ENCODE peak calls at places on chromosome 21, in nine cellular contexts. One of them, this sample, is unnamed.

GRCh38 chr21:42512346-42513034 is 1.2 kb upstream of the SLC37A1 start:
- DNase-seq in activated CD4-positive, alpha-beta T cell treated with anti-CD3 and anti-CD28 coated beads, Interleukin-2, amount 50 U/mL, for 1 hour: no peak
- DNase-seq in kidney glomerular epithelial cell: no peak
- DNase-seq in neural crest cell: no peak
- DNase-seq in stimulated activated CD8-positive, alpha-beta memory T cell treated with anti-CD3 and anti-CD28 coated beads, Interleukin-15, amount 100 ng/mL, for 48 hours: no peak
- DNase-seq in neural progenitor cell: no peak
- DNase-seq in aorta: no peak
- DNase-seq in left lobe of liver: no peak
- DNase-seq in tibial artery: no peak
- DNase-seq in this sample: no peak

GRCh38 chr21:42796327-42797062 is 82.8 kb downstream of the WDR4 start:
- DNase-seq in activated CD4-positive, alpha-beta T cell treated with anti-CD3 and anti-CD28 coated beads, Interleukin-2, amount 50 U/mL, for 1 hour: no peak
- DNase-seq in kidney glomerular epithelial cell: no peak
- DNase-seq in neural crest cell: no peak
- DNase-seq in stimulated activated CD8-positive, alpha-beta memory T cell treated with anti-CD3 and anti-CD28 coated beads, Interleukin-15, amount 100 ng/mL, for 48 hours: no peak
- DNase-seq in neural progenitor cell: no peak
- DNase-seq in aorta: no peak
- DNase-seq in left lobe of liver: no peak
- DNase-seq in tibial artery: no peak
- DNase-seq in this sample: no peak

GRCh38 chr21:39022901-39023693 is 160.2 kb downstream of the PSMG1 start:
- DNase-seq in activated CD4-positive, alpha-beta T cell treated with anti-CD3 and anti-CD28 coated beads, Interleukin-2, amount 50 U/mL, for 1 hour: no peak
- DNase-seq in kidney glomerular epithelial cell: peak; percentile 74
- DNase-seq in neural crest cell: no peak
- DNase-seq in stimulated activated CD8-positive, alpha-beta memory T cell treated with anti-CD3 and anti-CD28 coated beads, Interleukin-15, amount 100 ng/mL, for 48 hours: no peak
- DNase-seq in neural progenitor cell: no peak
- DNase-seq in aorta: peak; percentile 94
- DNase-seq in left lobe of liver: peak; percentile 68
- DNase-seq in tibial artery: no peak
- DNase-seq in this sample: no peak

GRCh38 chr21:35016071-35016470 is 33.0 kb downstream of the RUNX1 start:
- DNase-seq in activated CD4-positive, alpha-beta T cell treated with anti-CD3 and anti-CD28 coated beads, Interleukin-2, amount 50 U/mL, for 1 hour: no peak
- DNase-seq in kidney glomerular epithelial cell: no peak
- DNase-seq in neural crest cell: no peak
- DNase-seq in stimulated activated CD8-positive, alpha-beta memory T cell treated with anti-CD3 and anti-CD28 coated beads, Interleukin-15, amount 100 ng/mL, for 48 hours: no peak
- DNase-seq in neural progenitor cell: no peak
- DNase-seq in aorta: no peak
- DNase-seq in left lobe of liver: no peak
- DNase-seq in tibial artery: no peak
- DNase-seq in this sample: no peak

GRCh38 chr21:39082656-39083376 is 100.4 kb downstream of the PSMG1 start:
- DNase-seq in activated CD4-positive, alpha-beta T cell treated with anti-CD3 and anti-CD28 coated beads, Interleukin-2, amount 50 U/mL, for 1 hour: no peak
- DNase-seq in kidney glomerular epithelial cell: no peak
- DNase-seq in neural crest cell: no peak
- DNase-seq in stimulated activated CD8-positive, alpha-beta memory T cell treated with anti-CD3 and anti-CD28 coated beads, Interleukin-15, amount 100 ng/mL, for 48 hours: no peak
- DNase-seq in neural progenitor cell: peak; percentile 51
- DNase-seq in aorta: no peak
- DNase-seq in left lobe of liver: no peak
- DNase-seq in tibial artery: no peak
- DNase-seq in this sample: no peak

GRCh38 chr21:27359141-27359540 is 392.3 kb upstream of the ADAMTS5 start:
- DNase-seq in activated CD4-positive, alpha-beta T cell treated with anti-CD3 and anti-CD28 coated beads, Interleukin-2, amount 50 U/mL, for 1 hour: no peak
- DNase-seq in kidney glomerular epithelial cell: peak; percentile 1
- DNase-seq in neural crest cell: no peak
- DNase-seq in stimulated activated CD8-positive, alpha-beta memory T cell treated with anti-CD3 and anti-CD28 coated beads, Interleukin-15, amount 100 ng/mL, for 48 hours: no peak
- DNase-seq in neural progenitor cell: no peak
- DNase-seq in aorta: no peak
- DNase-seq in left lobe of liver: no peak
- DNase-seq in tibial artery: no peak
- DNase-seq in this sample: no peak

GRCh38 chr21:37214952-37215351 is 52.2 kb downstream of the VPS26C start:
- DNase-seq in activated CD4-positive, alpha-beta T cell treated with anti-CD3 and anti-CD28 coated beads, Interleukin-2, amount 50 U/mL, for 1 hour: no peak
- DNase-seq in kidney glomerular epithelial cell: no peak
- DNase-seq in neural crest cell: no peak
- DNase-seq in stimulated activated CD8-positive, alpha-beta memory T cell treated with anti-CD3 and anti-CD28 coated beads, Interleukin-15, amount 100 ng/mL, for 48 hours: no peak
- DNase-seq in neural progenitor cell: no peak
- DNase-seq in aorta: no peak
- DNase-seq in left lobe of liver: no peak
- DNase-seq in tibial artery: no peak
- DNase-seq in this sample: no peak

GRCh38 chr21:43775795-43776430 is at the start of gene CSTB:
- DNase-seq in activated CD4-positive, alpha-beta T cell treated with anti-CD3 and anti-CD28 coated beads, Interleukin-2, amount 50 U/mL, for 1 hour: peak; percentile 83
- DNase-seq in kidney glomerular epithelial cell: peak; percentile 29
- DNase-seq in neural crest cell: peak; percentile 80
- DNase-seq in stimulated activated CD8-positive, alpha-beta memory T cell treated with anti-CD3 and anti-CD28 coated beads, Interleukin-15, amount 100 ng/mL, for 48 hours: peak; percentile 62
- DNase-seq in neural progenitor cell: peak; percentile 90
- DNase-seq in aorta: peak; percentile 96
- DNase-seq in left lobe of liver: peak; percentile 90
- DNase-seq in tibial artery: peak; percentile 83
- DNase-seq in this sample: peak; percentile 89

GRCh38 chr21:44416193-44416592 is 39.1 kb upstream of the LRRC3 start:
- DNase-seq in activated CD4-positive, alpha-beta T cell treated with anti-CD3 and anti-CD28 coated beads, Interleukin-2, amount 50 U/mL, for 1 hour: no peak
- DNase-seq in kidney glomerular epithelial cell: no peak
- DNase-seq in neural crest cell: no peak
- DNase-seq in stimulated activated CD8-positive, alpha-beta memory T cell treated with anti-CD3 and anti-CD28 coated beads, Interleukin-15, amount 100 ng/mL, for 48 hours: no peak
- DNase-seq in neural progenitor cell: no peak
- DNase-seq in aorta: peak; percentile 48
- DNase-seq in left lobe of liver: peak; percentile 41
- DNase-seq in tibial artery: peak; percentile 5
- DNase-seq in this sample: no peak

GRCh38 chr21:45971487-45972352 is 9.8 kb upstream of the COL6A1 start:
- DNase-seq in activated CD4-positive, alpha-beta T cell treated with anti-CD3 and anti-CD28 coated beads, Interleukin-2, amount 50 U/mL, for 1 hour: no peak
- DNase-seq in kidney glomerular epithelial cell: no peak
- DNase-seq in neural crest cell: no peak
- DNase-seq in stimulated activated CD8-positive, alpha-beta memory T cell treated with anti-CD3 and anti-CD28 coated beads, Interleukin-15, amount 100 ng/mL, for 48 hours: no peak
- DNase-seq in neural progenitor cell: no peak
- DNase-seq in aorta: peak; percentile 85
- DNase-seq in left lobe of liver: peak; percentile 46
- DNase-seq in tibial artery: peak; percentile 68
- DNase-seq in this sample: no peak

GRCh38 chr21:45979141-45979631 is 2.4 kb upstream of the COL6A1 start:
- DNase-seq in activated CD4-positive, alpha-beta T cell treated with anti-CD3 and anti-CD28 coated beads, Interleukin-2, amount 50 U/mL, for 1 hour: no peak
- DNase-seq in kidney glomerular epithelial cell: no peak
- DNase-seq in neural crest cell: no peak
- DNase-seq in stimulated activated CD8-positive, alpha-beta memory T cell treated with anti-CD3 and anti-CD28 coated beads, Interleukin-15, amount 100 ng/mL, for 48 hours: peak; percentile 30
- DNase-seq in neural progenitor cell: no peak
- DNase-seq in aorta: peak; percentile 73
- DNase-seq in left lobe of liver: peak; percentile 41
- DNase-seq in tibial artery: peak; percentile 22
- DNase-seq in this sample: no peak

GRCh38 chr21:46564391-46564790 is 40.5 kb downstream of the S100B start:
- DNase-seq in activated CD4-positive, alpha-beta T cell treated with anti-CD3 and anti-CD28 coated beads, Interleukin-2, amount 50 U/mL, for 1 hour: no peak
- DNase-seq in kidney glomerular epithelial cell: no peak
- DNase-seq in neural crest cell: no peak
- DNase-seq in stimulated activated CD8-positive, alpha-beta memory T cell treated with anti-CD3 and anti-CD28 coated beads, Interleukin-15, amount 100 ng/mL, for 48 hours: no peak
- DNase-seq in neural progenitor cell: no peak
- DNase-seq in aorta: no peak
- DNase-seq in left lobe of liver: no peak
- DNase-seq in tibial artery: no peak
- DNase-seq in this sample: no peak

GRCh38 chr21:14403681-14404318 is 20.9 kb upstream of the HSPA13 start:
- DNase-seq in activated CD4-positive, alpha-beta T cell treated with anti-CD3 and anti-CD28 coated beads, Interleukin-2, amount 50 U/mL, for 1 hour: no peak
- DNase-seq in kidney glomerular epithelial cell: peak; percentile 30
- DNase-seq in neural crest cell: no peak
- DNase-seq in stimulated activated CD8-positive, alpha-beta memory T cell treated with anti-CD3 and anti-CD28 coated beads, Interleukin-15, amount 100 ng/mL, for 48 hours: no peak
- DNase-seq in neural progenitor cell: peak; percentile 21
- DNase-seq in aorta: no peak
- DNase-seq in left lobe of liver: no peak
- DNase-seq in tibial artery: no peak
- DNase-seq in this sample: no peak

GRCh38 chr21:35212393-35213127 is 163.5 kb upstream of the RUNX1 start:
- DNase-seq in activated CD4-positive, alpha-beta T cell treated with anti-CD3 and anti-CD28 coated beads, Interleukin-2, amount 50 U/mL, for 1 hour: no peak
- DNase-seq in kidney glomerular epithelial cell: peak; percentile 6
- DNase-seq in neural crest cell: no peak
- DNase-seq in stimulated activated CD8-positive, alpha-beta memory T cell treated with anti-CD3 and anti-CD28 coated beads, Interleukin-15, amount 100 ng/mL, for 48 hours: no peak
- DNase-seq in neural progenitor cell: no peak
- DNase-seq in aorta: no peak
- DNase-seq in left lobe of liver: no peak
- DNase-seq in tibial artery: no peak
- DNase-seq in this sample: no peak

GRCh38 chr21:25350056-25350455 is 257.2 kb downstream of the MRPL39 start:
- DNase-seq in activated CD4-positive, alpha-beta T cell treated with anti-CD3 and anti-CD28 coated beads, Interleukin-2, amount 50 U/mL, for 1 hour: peak; percentile 1
- DNase-seq in kidney glomerular epithelial cell: peak; percentile 33
- DNase-seq in neural crest cell: no peak
- DNase-seq in stimulated activated CD8-positive, alpha-beta memory T cell treated with anti-CD3 and anti-CD28 coated beads, Interleukin-15, amount 100 ng/mL, for 48 hours: no peak
- DNase-seq in neural progenitor cell: peak; percentile 43
- DNase-seq in aorta: no peak
- DNase-seq in left lobe of liver: no peak
- DNase-seq in tibial artery: no peak
- DNase-seq in this sample: no peak

GRCh38 chr21:28884481-28884880 is 108.2 kb downstream of the LTN1 start:
- DNase-seq in activated CD4-positive, alpha-beta T cell treated with anti-CD3 and anti-CD28 coated beads, Interleukin-2, amount 50 U/mL, for 1 hour: no peak
- DNase-seq in kidney glomerular epithelial cell: no peak
- DNase-seq in neural crest cell: no peak
- DNase-seq in stimulated activated CD8-positive, alpha-beta memory T cell treated with anti-CD3 and anti-CD28 coated beads, Interleukin-15, amount 100 ng/mL, for 48 hours: no peak
- DNase-seq in neural progenitor cell: no peak
- DNase-seq in aorta: no peak
- DNase-seq in left lobe of liver: no peak
- DNase-seq in tibial artery: no peak
- DNase-seq in this sample: no peak

GRCh38 chr21:34133802-34134201 is 60.4 kb downstream of the MRPS6 start:
- DNase-seq in activated CD4-positive, alpha-beta T cell treated with anti-CD3 and anti-CD28 coated beads, Interleukin-2, amount 50 U/mL, for 1 hour: no peak
- DNase-seq in kidney glomerular epithelial cell: no peak
- DNase-seq in neural crest cell: no peak
- DNase-seq in stimulated activated CD8-positive, alpha-beta memory T cell treated with anti-CD3 and anti-CD28 coated beads, Interleukin-15, amount 100 ng/mL, for 48 hours: no peak
- DNase-seq in neural progenitor cell: peak; percentile 12
- DNase-seq in aorta: no peak
- DNase-seq in left lobe of liver: no peak
- DNase-seq in tibial artery: no peak
- DNase-seq in this sample: no peak

GRCh38 chr21:28959367-28960099 is 33.1 kb downstream of the LTN1 start:
- DNase-seq in activated CD4-positive, alpha-beta T cell treated with anti-CD3 and anti-CD28 coated beads, Interleukin-2, amount 50 U/mL, for 1 hour: no peak
- DNase-seq in kidney glomerular epithelial cell: peak; percentile 94
- DNase-seq in neural crest cell: no peak
- DNase-seq in stimulated activated CD8-positive, alpha-beta memory T cell treated with anti-CD3 and anti-CD28 coated beads, Interleukin-15, amount 100 ng/mL, for 48 hours: no peak
- DNase-seq in neural progenitor cell: no peak
- DNase-seq in aorta: no peak
- DNase-seq in left lobe of liver: no peak
- DNase-seq in tibial artery: no peak
- DNase-seq in this sample: no peak

GRCh38 chr21:37787456-37787855 is 128.8 kb downstream of the KCNJ6 start:
- DNase-seq in activated CD4-positive, alpha-beta T cell treated with anti-CD3 and anti-CD28 coated beads, Interleukin-2, amount 50 U/mL, for 1 hour: no peak
- DNase-seq in kidney glomerular epithelial cell: peak; percentile 69
- DNase-seq in neural crest cell: no peak
- DNase-seq in stimulated activated CD8-positive, alpha-beta memory T cell treated with anti-CD3 and anti-CD28 coated beads, Interleukin-15, amount 100 ng/mL, for 48 hours: no peak
- DNase-seq in neural progenitor cell: no peak
- DNase-seq in aorta: no peak
- DNase-seq in left lobe of liver: no peak
- DNase-seq in tibial artery: no peak
- DNase-seq in this sample: no peak

GRCh38 chr21:34965200-34966174 is 83.6 kb downstream of the RUNX1 start:
- DNase-seq in activated CD4-positive, alpha-beta T cell treated with anti-CD3 and anti-CD28 coated beads, Interleukin-2, amount 50 U/mL, for 1 hour: no peak
- DNase-seq in kidney glomerular epithelial cell: peak; percentile 26
- DNase-seq in neural crest cell: no peak
- DNase-seq in stimulated activated CD8-positive, alpha-beta memory T cell treated with anti-CD3 and anti-CD28 coated beads, Interleukin-15, amount 100 ng/mL, for 48 hours: no peak
- DNase-seq in neural progenitor cell: no peak
- DNase-seq in aorta: no peak
- DNase-seq in left lobe of liver: no peak
- DNase-seq in tibial artery: no peak
- DNase-seq in this sample: no peak

GRCh38 chr21:26125433-26126167 is 45.0 kb downstream of the APP start:
- DNase-seq in activated CD4-positive, alpha-beta T cell treated with anti-CD3 and anti-CD28 coated beads, Interleukin-2, amount 50 U/mL, for 1 hour: no peak
- DNase-seq in kidney glomerular epithelial cell: peak; percentile 15
- DNase-seq in neural crest cell: no peak
- DNase-seq in stimulated activated CD8-positive, alpha-beta memory T cell treated with anti-CD3 and anti-CD28 coated beads, Interleukin-15, amount 100 ng/mL, for 48 hours: no peak
- DNase-seq in neural progenitor cell: no peak
- DNase-seq in aorta: no peak
- DNase-seq in left lobe of liver: no peak
- DNase-seq in tibial artery: no peak
- DNase-seq in this sample: no peak

GRCh38 chr21:18801468-18801867 is 397.9 kb upstream of the TMPRSS15 start:
- DNase-seq in activated CD4-positive, alpha-beta T cell treated with anti-CD3 and anti-CD28 coated beads, Interleukin-2, amount 50 U/mL, for 1 hour: no peak
- DNase-seq in kidney glomerular epithelial cell: no peak
- DNase-seq in neural crest cell: no peak
- DNase-seq in stimulated activated CD8-positive, alpha-beta memory T cell treated with anti-CD3 and anti-CD28 coated beads, Interleukin-15, amount 100 ng/mL, for 48 hours: no peak
- DNase-seq in neural progenitor cell: no peak
- DNase-seq in aorta: no peak
- DNase-seq in left lobe of liver: no peak
- DNase-seq in tibial artery: no peak
- DNase-seq in this sample: no peak

GRCh38 chr21:25080161-25080560 is 527.1 kb downstream of the MRPL39 start:
- DNase-seq in activated CD4-positive, alpha-beta T cell treated with anti-CD3 and anti-CD28 coated beads, Interleukin-2, amount 50 U/mL, for 1 hour: no peak
- DNase-seq in kidney glomerular epithelial cell: no peak
- DNase-seq in neural crest cell: no peak
- DNase-seq in stimulated activated CD8-positive, alpha-beta memory T cell treated with anti-CD3 and anti-CD28 coated beads, Interleukin-15, amount 100 ng/mL, for 48 hours: no peak
- DNase-seq in neural progenitor cell: no peak
- DNase-seq in aorta: no peak
- DNase-seq in left lobe of liver: no peak
- DNase-seq in tibial artery: no peak
- DNase-seq in this sample: no peak

GRCh38 chr21:41433566-41433965 is 7.5 kb downstream of the MX1 start:
- DNase-seq in activated CD4-positive, alpha-beta T cell treated with anti-CD3 and anti-CD28 coated beads, Interleukin-2, amount 50 U/mL, for 1 hour: no peak
- DNase-seq in kidney glomerular epithelial cell: no peak
- DNase-seq in neural crest cell: no peak
- DNase-seq in stimulated activated CD8-positive, alpha-beta memory T cell treated with anti-CD3 and anti-CD28 coated beads, Interleukin-15, amount 100 ng/mL, for 48 hours: no peak
- DNase-seq in neural progenitor cell: no peak
- DNase-seq in aorta: no peak
- DNase-seq in left lobe of liver: no peak
- DNase-seq in tibial artery: no peak
- DNase-seq in this sample: no peak

GRCh38 chr21:39938086-39938611 is 70.9 kb downstream of the PCP4 start:
- DNase-seq in activated CD4-positive, alpha-beta T cell treated with anti-CD3 and anti-CD28 coated beads, Interleukin-2, amount 50 U/mL, for 1 hour: no peak
- DNase-seq in kidney glomerular epithelial cell: no peak
- DNase-seq in neural crest cell: no peak
- DNase-seq in stimulated activated CD8-positive, alpha-beta memory T cell treated with anti-CD3 and anti-CD28 coated beads, Interleukin-15, amount 100 ng/mL, for 48 hours: no peak
- DNase-seq in neural progenitor cell: no peak
- DNase-seq in aorta: no peak
- DNase-seq in left lobe of liver: no peak
- DNase-seq in tibial artery: no peak
- DNase-seq in this sample: no peak

GRCh38 chr21:33414068-33414467 is 10.9 kb downstream of the IFNGR2 start:
- DNase-seq in activated CD4-positive, alpha-beta T cell treated with anti-CD3 and anti-CD28 coated beads, Interleukin-2, amount 50 U/mL, for 1 hour: no peak
- DNase-seq in kidney glomerular epithelial cell: no peak
- DNase-seq in neural crest cell: no peak
- DNase-seq in stimulated activated CD8-positive, alpha-beta memory T cell treated with anti-CD3 and anti-CD28 coated beads, Interleukin-15, amount 100 ng/mL, for 48 hours: no peak
- DNase-seq in neural progenitor cell: no peak
- DNase-seq in aorta: peak; percentile 59
- DNase-seq in left lobe of liver: no peak
- DNase-seq in tibial artery: no peak
- DNase-seq in this sample: no peak

GRCh38 chr21:29376556-29376955 is 77.8 kb downstream of the BACH1 start:
- DNase-seq in activated CD4-positive, alpha-beta T cell treated with anti-CD3 and anti-CD28 coated beads, Interleukin-2, amount 50 U/mL, for 1 hour: peak; percentile 38
- DNase-seq in kidney glomerular epithelial cell: no peak
- DNase-seq in neural crest cell: peak; percentile 8
- DNase-seq in stimulated activated CD8-positive, alpha-beta memory T cell treated with anti-CD3 and anti-CD28 coated beads, Interleukin-15, amount 100 ng/mL, for 48 hours: peak; percentile 25
- DNase-seq in neural progenitor cell: peak; percentile 70
- DNase-seq in aorta: peak; percentile 78
- DNase-seq in left lobe of liver: peak; percentile 47
- DNase-seq in tibial artery: peak; percentile 34
- DNase-seq in this sample: peak; percentile 35

GRCh38 chr21:34994646-34995631 is 54.2 kb downstream of the RUNX1 start:
- DNase-seq in activated CD4-positive, alpha-beta T cell treated with anti-CD3 and anti-CD28 coated beads, Interleukin-2, amount 50 U/mL, for 1 hour: no peak
- DNase-seq in kidney glomerular epithelial cell: no peak
- DNase-seq in neural crest cell: no peak
- DNase-seq in stimulated activated CD8-positive, alpha-beta memory T cell treated with anti-CD3 and anti-CD28 coated beads, Interleukin-15, amount 100 ng/mL, for 48 hours: no peak
- DNase-seq in neural progenitor cell: no peak
- DNase-seq in aorta: peak; percentile 77
- DNase-seq in left lobe of liver: no peak
- DNase-seq in tibial artery: peak; percentile 49
- DNase-seq in this sample: no peak

GRCh38 chr21:41537356-41537755 is 29.4 kb upstream of the TMPRSS2 start:
- DNase-seq in activated CD4-positive, alpha-beta T cell treated with anti-CD3 and anti-CD28 coated beads, Interleukin-2, amount 50 U/mL, for 1 hour: no peak
- DNase-seq in kidney glomerular epithelial cell: no peak
- DNase-seq in neural crest cell: no peak
- DNase-seq in stimulated activated CD8-positive, alpha-beta memory T cell treated with anti-CD3 and anti-CD28 coated beads, Interleukin-15, amount 100 ng/mL, for 48 hours: no peak
- DNase-seq in neural progenitor cell: no peak
- DNase-seq in aorta: no peak
- DNase-seq in left lobe of liver: no peak
- DNase-seq in tibial artery: no peak
- DNase-seq in this sample: no peak

GRCh38 chr21:16195476-16195875 is 465.7 kb downstream of the USP25 start:
- DNase-seq in activated CD4-positive, alpha-beta T cell treated with anti-CD3 and anti-CD28 coated beads, Interleukin-2, amount 50 U/mL, for 1 hour: no peak
- DNase-seq in kidney glomerular epithelial cell: no peak
- DNase-seq in neural crest cell: no peak
- DNase-seq in stimulated activated CD8-positive, alpha-beta memory T cell treated with anti-CD3 and anti-CD28 coated beads, Interleukin-15, amount 100 ng/mL, for 48 hours: no peak
- DNase-seq in neural progenitor cell: no peak
- DNase-seq in aorta: no peak
- DNase-seq in left lobe of liver: no peak
- DNase-seq in tibial artery: no peak
- DNase-seq in this sample: no peak

GRCh38 chr21:29473808-29474207 is 175.1 kb downstream of the BACH1 start:
- DNase-seq in activated CD4-positive, alpha-beta T cell treated with anti-CD3 and anti-CD28 coated beads, Interleukin-2, amount 50 U/mL, for 1 hour: no peak
- DNase-seq in kidney glomerular epithelial cell: no peak
- DNase-seq in neural crest cell: no peak
- DNase-seq in stimulated activated CD8-positive, alpha-beta memory T cell treated with anti-CD3 and anti-CD28 coated beads, Interleukin-15, amount 100 ng/mL, for 48 hours: no peak
- DNase-seq in neural progenitor cell: no peak
- DNase-seq in aorta: no peak
- DNase-seq in left lobe of liver: peak; percentile 59
- DNase-seq in tibial artery: no peak
- DNase-seq in this sample: no peak

This sample was measured in effector CD4-positive, alpha-beta T cell.